ENCODE peak calls at places on chromosomes 7 and 10, in seven cellular contexts. J, I, D, V, O, K and Q are unnamed samples.

GRCh38 chr7:37100735-37101331 is 347.8 kb downstream of the ELMO1 start:
- DNase-seq in V (no peak), D (no peak), O (no peak), K (no peak), I (no peak), J (peak), Q (no peak)

GRCh38 chr10:14586901-14587300 is 187.8 kb downstream of the FAM107B start:
- DNase-seq in O (no peak), I (no peak), J (no peak), V (no peak), K (peak), D (no peak), Q (no peak)

GRCh38 chr10:51804861-51805260 is 105.5 kb upstream of the CSTF2T start:
- DNase-seq in V (no peak), D (no peak), O (no peak), J (no peak), I (no peak), K (no peak), Q (peak)

GRCh38 chr7:46512901-46513431 is 591.9 kb upstream of the IGFBP3 start:
- DNase-seq in I (no peak), D (no peak), V (no peak), O (no peak), J (no peak), K (no peak), Q (peak)

GRCh38 chr7:36127075-36127740 is 25.8 kb upstream of the EEPD1 start:
- DNase-seq in O (no peak), J (no peak), K (no peak), V (no peak), I (no peak), D (peak), Q (no peak)

GRCh38 chr10:15141136-15142067 is 27.1 kb downstream of the NMT2 start:
- DNase-seq in V (no peak), K (no peak), J (no peak), D (no peak), I (peak), O (no peak), Q (no peak)

GRCh38 chr7:82789883-82790609 is 346.5 kb upstream of the CACNA2D1 start:
- DNase-seq in D (no peak), I (no peak), O (no peak), K (no peak), J (no peak), V (no peak), Q (no peak)

GRCh38 chr10:91596821-91597396 is 36.0 kb downstream of the PPP1R3C start:
- DNase-seq in I (no peak), V (no peak), O (no peak), D (no peak), K (no peak), J (no peak), Q (no peak)

GRCh38 chr10:103458720-103459119 is at the start of gene CALHM1:
- DNase-seq in K (no peak), D (peak), V (no peak), J (no peak), I (peak), O (no peak), Q (no peak)

GRCh38 chr10:33293081-33293480 is 41.4 kb downstream of the NRP1 start:
- DNase-seq in O (no peak), I (no peak), K (no peak), V (no peak), J (no peak), D (no peak), Q (no peak)

GRCh38 chr10:33289776-33290175 is 44.7 kb downstream of the NRP1 start:
- DNase-seq in O (no peak), D (no peak), K (no peak), V (no peak), I (no peak), J (no peak), Q (no peak)

GRCh38 chr10:33293531-33294170 is 40.8 kb downstream of the NRP1 start:
- DNase-seq in I (no peak), J (no peak), O (no peak), V (no peak), D (no peak), K (no peak), Q (no peak)

GRCh38 chr10:33290286-33291052 is 44.0 kb downstream of the NRP1 start:
- DNase-seq in V (no peak), D (no peak), J (no peak), O (no peak), K (no peak), I (no peak), Q (no peak)

GRCh38 chr10:33291053-33291592 is 43.3 kb downstream of the NRP1 start:
- DNase-seq in D (no peak), I (no peak), O (no peak), V (no peak), K (no peak), J (no peak), Q (no peak)
- TF ChIP-seq CTCF in D (no peak), I (no peak), O (no peak), V (no peak), K (no peak), J (no peak), Q (no peak)

DNA sequence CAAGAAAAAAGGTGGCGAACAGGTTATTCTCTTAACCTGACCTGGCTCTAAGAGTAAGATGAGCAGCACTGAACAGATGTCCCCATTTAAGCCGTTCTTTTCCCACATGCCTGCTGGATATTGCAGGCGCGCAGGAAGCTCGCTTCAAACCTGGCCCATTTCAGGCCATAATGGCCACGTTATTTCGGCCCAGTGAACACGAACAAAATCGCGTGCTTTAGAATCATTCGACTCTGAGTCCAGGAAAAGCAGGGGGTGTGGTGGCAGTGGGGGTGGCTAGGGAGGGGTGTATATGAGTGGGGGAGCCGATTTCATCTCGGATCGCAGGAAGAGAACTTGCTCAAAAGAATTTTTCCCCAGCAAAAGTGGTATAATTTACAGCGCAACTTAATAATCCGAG is 6.6 kb upstream of the SP8 start:
- DNase-seq in J (no peak), V (no peak), I (no peak), K (no peak), D (no peak), O (no peak), Q (no peak)
- H3K4me3 ChIP-seq in J (no peak), V (no peak), I (no peak), K (no peak), D (no peak), O (no peak), Q (no peak)

GRCh38 chr7:128947854-128948253 is 10.1 kb downstream of the IRF5 start:
- DNase-seq in I (no peak), V (no peak), J (no peak), K (no peak), D (no peak), O (no peak), Q (no peak)

GRCh38 chr7:128948976-128949760 is 11.4 kb downstream of the IRF5 start:
- DNase-seq in D (no peak), J (no peak), V (no peak), K (no peak), O (no peak), I (no peak), Q (no peak)

GRCh38 chr7:128948312-128948973 is 10.7 kb downstream of the IRF5 start:
- DNase-seq in V (no peak), O (no peak), D (no peak), I (no peak), K (no peak), J (no peak), Q (no peak)

GRCh38 chr7:128945668-128946366 is 8.1 kb downstream of the IRF5 start:
- DNase-seq in K (no peak), V (no peak), O (no peak), I (no peak), D (no peak), J (no peak), Q (no peak)

DNA sequence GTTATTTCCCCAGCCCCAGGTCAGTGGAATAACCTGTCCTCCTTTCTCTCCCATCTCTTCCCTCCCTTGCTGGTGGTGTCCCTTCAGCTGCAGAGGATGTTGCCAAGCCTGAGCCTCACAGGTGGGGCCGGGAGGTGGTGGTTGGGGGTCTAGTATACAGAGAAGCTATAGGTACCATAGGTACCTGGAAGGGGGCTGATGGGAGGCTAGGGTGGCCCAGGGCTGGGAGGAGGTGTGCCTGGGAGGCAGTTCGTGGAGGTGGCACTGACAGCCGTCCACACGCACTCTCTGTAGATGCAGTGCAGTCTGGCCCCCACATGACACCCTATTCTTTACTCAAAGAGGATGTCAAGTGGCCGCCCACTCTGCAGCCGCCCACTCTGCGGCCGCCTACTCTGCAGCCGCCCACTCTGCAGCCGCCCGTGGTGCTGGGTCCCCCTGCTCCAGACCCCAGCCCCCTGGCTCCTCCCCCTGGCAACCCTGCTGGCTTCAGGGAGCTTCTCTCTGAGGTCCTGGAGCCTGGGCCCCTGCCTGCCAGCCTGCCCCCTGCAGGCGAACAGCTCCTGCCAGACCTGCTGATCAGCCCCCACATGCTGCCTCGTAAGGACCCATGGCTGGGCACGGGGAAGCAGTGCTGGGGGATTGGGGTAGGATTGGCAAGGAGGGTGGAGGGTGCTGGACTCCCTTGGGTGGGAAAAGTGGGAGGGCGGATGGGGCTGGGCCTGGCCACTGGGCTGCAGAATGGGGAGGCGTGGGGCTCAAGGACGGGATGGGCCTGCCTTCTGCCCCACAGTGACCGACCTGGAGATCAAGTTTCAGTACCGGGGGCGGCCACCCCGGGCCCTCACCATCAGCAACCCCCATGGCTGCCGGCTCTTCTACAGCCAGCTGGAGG is 9.5 kb downstream of the IRF5 start:
- DNase-seq in D (no peak), O (no peak), K (no peak), J (no peak), I (peak), V (no peak), Q (no peak)
- TF ChIP-seq CTCF in D (peak), O (no peak), K (no peak), J (peak), I (peak), V (no peak), Q (peak)

GRCh38 chr10:105952153-105952552 is 1212.4 kb downstream of the SORCS1 start:
- DNase-seq in V (no peak), K (no peak), J (peak), O (no peak), I (peak), D (peak), Q (no peak)
- H3K4me3 ChIP-seq in V (no peak), K (no peak), J (no peak), O (no peak), I (no peak), D (no peak), Q (no peak)

GRCh38 chr10:80260295-80261243 is 28.9 kb downstream of the MAT1A start:
- DNase-seq in O (no peak), K (peak), V (no peak), D (peak), I (peak), J (peak), Q (no peak)
- TF ChIP-seq CTCF in O (peak), K (peak), V (peak), D (peak), I (peak), J (peak), Q (peak)

GRCh38 chr7:44081266-44081748 is 1.0 kb downstream of the POLM start:
- DNase-seq in K (no peak), D (peak), O (no peak), J (no peak), V (no peak), I (peak), Q (no peak)
- H3K4me3 ChIP-seq in K (peak), D (peak), O (peak), J (peak), V (peak), I (peak), Q (peak)

GRCh38 chr10:96743988-96744585 is 23.8 kb upstream of the PIK3AP1 start:
- DNase-seq in I (peak), D (peak), J (peak), O (no peak), K (no peak), V (no peak), Q (no peak)
- TF ChIP-seq CTCF in I (peak), D (peak), J (peak), O (no peak), K (no peak), V (no peak), Q (peak)

GRCh38 chr7:45112648-45113047 is 1.2 kb upstream of the TBRG4 start:
- DNase-seq in D (no peak), K (no peak), I (no peak), J (no peak), V (no peak), O (no peak), Q (no peak)
- H3K4me3 ChIP-seq in D (peak), K (no peak), I (peak), J (no peak), V (no peak), O (peak), Q (peak)

GRCh38 chr7:115086146-115086841 is 164.4 kb downstream of the MDFIC start:
- DNase-seq in J (no peak), I (no peak), D (no peak), O (no peak), K (no peak), V (no peak), Q (no peak)
- TF ChIP-seq CTCF in J (no peak), I (no peak), D (no peak), O (no peak), K (no peak), V (no peak), Q (no peak)